ENCODE peak calls at places on chromosome 14, in five cellular contexts. X is GM23338, P is A549, Z is K562, S is GM12878. E is an unnamed sample.

GRCh38 chr14:34489324-34489723 is 27.3 kb upstream of the SPTSSA start:
- DNase-seq in X (no peak), P (no peak), Z (no peak), S (no peak), E (no peak)

GRCh38 chr14:96705422-96706092 is 91.6 kb upstream of the VRK1 start:
- DNase-seq in X (no peak), P (no peak), Z (no peak), S (no peak), E (no peak)

GRCh38 chr14:34596891-34597290 is 33.1 kb downstream of the SNX6 start:
- DNase-seq in X (no peak), P (no peak), Z (no peak), S (no peak), E (no peak)

GRCh38 chr14:83860757-83861156 is 1669.2 kb upstream of the FLRT2 start:
- DNase-seq in X (no peak), P (no peak), Z (no peak), S (no peak), E (no peak)

GRCh38 chr14:104882991-104883660 is 18.1 kb downstream of the CEP170B start:
- DNase-seq in X (no peak), P (no peak), Z (no peak), S (no peak), E (no peak)

GRCh38 chr14:58426819-58427288 is 477 bp downstream of the TIMM9 start:
- DNase-seq in X (peak), P (peak), Z (peak), S (no peak), E (peak)

GRCh38 chr14:21233457-21234076 is 35.7 kb downstream of the HNRNPC start:
- DNase-seq in X (peak), P (peak), Z (no peak), S (no peak), E (peak)

GRCh38 chr14:22200977-22201605 is 387.9 kb downstream of the DAD1 start:
- DNase-seq in X (peak), P (peak), Z (peak), S (peak), E (peak)

GRCh38 chr14:77598366-77599050 is 17.9 kb downstream of the SPTLC2 start:
- DNase-seq in X (no peak), P (no peak), Z (no peak), S (no peak), E (no peak)

GRCh38 chr14:75800792-75801191 is 139.7 kb downstream of the TTLL5 start:
- DNase-seq in X (peak), P (peak), Z (no peak), S (no peak), E (no peak)

GRCh38 chr14:72701610-72702009 is 192.3 kb downstream of the DPF3 start:
- DNase-seq in X (no peak), P (no peak), Z (no peak), S (no peak), E (no peak)

GRCh38 chr14:60327447-60328331 is 78.7 kb downstream of the PPM1A start:
- DNase-seq in X (peak), P (peak), Z (no peak), S (peak), E (no peak)

GRCh38 chr14:61866932-61867920 is 105.0 kb downstream of the SNAPC1 start:
- DNase-seq in X (no peak), P (peak), Z (no peak), S (peak), E (no peak)

GRCh38 chr14:51490205-51490604 is 161.5 kb upstream of the FRMD6 start:
- DNase-seq in X (no peak), P (peak), Z (no peak), S (no peak), E (no peak)

GRCh38 chr14:98175436-98175835 is 1096.6 kb downstream of the BCL11B start:
- DNase-seq in X (no peak), P (no peak), Z (no peak), S (no peak), E (no peak)

GRCh38 chr14:90453401-90453951 is 56.6 kb downstream of the CALM1 start:
- DNase-seq in X (no peak), P (no peak), Z (no peak), S (no peak), E (no peak)
- H3K4me3 ChIP-seq in X (peak), P (no peak), Z (no peak), S (no peak), E (no peak)

DNA sequence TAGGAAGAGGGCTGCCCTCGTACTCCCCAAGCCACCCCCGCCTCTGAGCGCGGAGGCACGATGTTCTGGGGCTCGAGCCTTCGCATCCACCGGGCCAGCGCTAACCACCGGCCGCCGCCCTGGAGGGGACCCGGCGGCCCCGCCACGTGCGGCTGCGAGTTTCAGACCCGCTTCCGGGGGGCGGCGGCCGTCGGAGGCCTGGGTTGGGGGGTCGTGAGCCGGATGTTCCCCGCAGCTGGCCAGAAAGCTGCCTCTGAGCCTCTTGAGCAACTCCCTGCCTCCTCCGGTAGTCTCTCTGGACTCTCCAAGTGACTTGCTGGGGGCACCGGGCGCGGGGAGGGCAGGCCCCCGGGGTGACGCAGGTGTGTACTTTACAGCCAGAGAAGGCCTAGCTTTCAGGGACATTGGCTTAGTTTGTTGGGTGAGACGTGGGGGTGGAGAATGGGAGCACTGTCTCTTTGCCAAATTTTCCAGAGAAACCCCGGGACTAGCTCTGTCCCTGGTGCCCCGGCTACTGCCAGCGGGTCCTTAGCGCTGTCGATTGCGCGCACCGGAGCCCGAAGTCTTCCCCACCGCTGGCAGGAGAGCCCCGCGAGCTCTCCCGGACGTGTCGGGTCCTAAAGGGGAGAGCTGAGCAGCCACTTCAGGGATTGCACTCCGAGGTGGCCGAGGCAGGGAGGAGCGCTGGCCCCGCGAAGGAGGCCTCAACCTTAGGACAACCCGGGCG is 15.6 kb downstream of the OTX2 start:
- DNase-seq in X (peak), P (no peak), Z (no peak), S (no peak), E (no peak)
- TF ChIP-seq JUNB in X (no peak), P (no peak), Z (no peak), S (no peak), E (no peak)

DNA sequence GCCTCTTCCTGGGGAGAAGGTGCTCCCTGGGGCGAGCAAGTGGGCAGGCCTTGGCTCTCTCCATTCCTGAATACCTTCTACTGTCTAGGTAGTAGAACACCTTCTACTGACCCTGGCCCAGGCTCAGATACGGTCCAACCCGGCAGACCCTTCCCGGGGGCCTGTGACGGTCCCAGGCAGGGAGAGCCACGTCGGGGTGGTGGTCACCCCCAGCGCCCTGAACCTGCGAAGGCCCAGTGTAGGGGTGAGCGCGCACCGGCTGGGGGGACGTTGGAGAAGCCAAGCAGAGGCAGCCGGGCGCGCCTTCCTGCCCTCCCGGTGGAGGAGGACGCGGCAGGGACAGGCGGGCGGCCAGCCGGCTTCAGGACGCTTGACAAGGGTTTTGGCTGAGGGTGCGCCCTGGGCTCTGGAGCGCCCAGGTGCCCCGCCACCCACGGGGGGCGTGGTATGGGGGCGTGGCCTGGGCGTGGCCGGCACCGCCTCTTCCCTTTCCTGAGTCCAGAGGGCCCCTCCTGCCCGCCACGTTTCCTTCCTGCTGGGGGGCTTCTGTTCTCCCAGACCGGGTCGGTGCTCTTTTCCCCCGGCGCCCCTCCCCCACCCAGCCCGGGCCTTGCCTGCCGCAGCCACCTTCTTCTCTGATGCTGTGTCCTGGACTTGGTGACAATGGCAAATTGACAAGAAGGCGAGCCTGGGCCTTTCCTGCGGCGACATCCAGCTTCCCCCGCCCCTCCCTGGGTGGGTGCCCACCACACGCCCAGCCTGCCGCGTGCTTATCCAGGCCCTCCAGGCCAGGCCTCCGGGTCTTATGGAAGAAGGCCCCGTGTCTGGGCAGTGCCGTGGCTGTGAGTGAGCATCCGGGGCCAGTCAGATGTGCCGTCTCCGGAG is 24.5 kb upstream of the PPP1R13B start:
- DNase-seq in X (peak), P (no peak), Z (peak), S (peak), E (no peak)
- H3K4me3 ChIP-seq in X (peak), P (peak), Z (peak), S (peak), E (no peak)

GRCh38 chr14:55277972-55278740 is 6.9 kb downstream of the FBXO34 start:
- DNase-seq in X (no peak), P (no peak), Z (no peak), S (no peak), E (no peak)
- TF ChIP-seq JUNB in X (no peak), P (no peak), Z (no peak), S (peak), E (no peak)

GRCh38 chr14:102922490-102923200 is at the start of gene AMN:
- DNase-seq in X (peak), P (peak), Z (peak), S (no peak), E (peak)

GRCh38 chr14:102923201-102923919 is 897 bp downstream of the AMN start:
- DNase-seq in X (peak), P (no peak), Z (no peak), S (no peak), E (peak)

GRCh38 chr14:102924632-102925588 is 2.4 kb downstream of the AMN start:
- DNase-seq in X (peak), P (no peak), Z (peak), S (no peak), E (no peak)

GRCh38 chr14:102925646-102926045 is 3.2 kb downstream of the AMN start:
- DNase-seq in X (no peak), P (no peak), Z (no peak), S (no peak), E (no peak)

GRCh38 chr14:102923920-102924486 is 1.5 kb downstream of the AMN start:
- DNase-seq in X (no peak), P (no peak), Z (no peak), S (no peak), E (no peak)
- H3K4me3 ChIP-seq in X (peak), P (no peak), Z (no peak), S (no peak), E (peak)

DNA sequence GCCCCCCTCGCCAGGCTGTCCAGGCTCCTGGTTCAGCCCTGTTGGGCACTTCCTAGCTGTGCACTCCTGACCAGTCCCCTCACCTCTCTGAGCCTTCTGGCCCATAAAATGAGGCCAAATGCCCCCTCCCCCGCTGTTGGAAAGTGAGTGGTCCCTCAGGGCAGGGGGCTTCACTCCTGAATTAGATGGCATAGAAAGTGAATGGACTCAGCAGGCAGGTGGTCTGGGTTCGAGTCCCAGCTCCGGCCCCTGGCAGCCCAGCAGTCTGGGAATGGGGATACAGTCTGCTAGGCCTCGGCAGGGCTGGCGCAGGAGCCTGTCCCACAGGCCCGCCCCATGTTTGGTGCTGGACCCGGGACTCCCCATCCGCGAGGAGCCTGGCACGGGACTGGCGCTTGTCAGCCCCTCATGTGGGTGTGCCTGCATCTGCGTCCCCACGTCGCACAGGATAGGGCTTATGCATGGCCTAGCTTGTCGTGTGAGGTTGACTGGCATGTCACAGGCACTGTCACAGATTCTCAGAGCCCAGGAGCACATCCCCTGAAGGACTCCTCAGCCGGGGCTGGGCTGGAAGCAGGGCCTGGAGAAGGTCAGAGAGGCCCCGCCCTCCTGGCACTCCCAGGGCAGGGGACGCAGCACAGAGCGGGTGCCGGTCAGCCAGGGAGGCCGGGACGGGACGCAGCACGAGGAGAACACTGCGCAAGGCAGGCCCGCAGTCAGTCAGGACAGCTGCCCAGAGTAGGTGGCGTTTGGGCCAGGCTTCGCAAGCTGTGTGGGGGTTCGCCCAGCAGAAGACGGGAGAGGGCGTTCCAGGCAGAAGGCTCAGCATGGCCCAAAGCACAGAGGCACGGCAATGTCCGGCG is 40.5 kb downstream of the DIO3 start:
- DNase-seq in X (peak), P (no peak), Z (no peak), S (no peak), E (no peak)
- TF ChIP-seq JUNB in X (no peak), P (no peak), Z (no peak), S (no peak), E (no peak)

GRCh38 chr14:64773577-64773976 is 69.4 kb downstream of the PLEKHG3 start:
- DNase-seq in X (no peak), P (no peak), Z (no peak), S (no peak), E (no peak)

GRCh38 chr14:64772394-64772950 is 68.2 kb downstream of the PLEKHG3 start:
- DNase-seq in X (peak), P (no peak), Z (no peak), S (no peak), E (peak)

GRCh38 chr14:64774272-64774671 is 70.0 kb downstream of the PLEKHG3 start:
- DNase-seq in X (no peak), P (no peak), Z (no peak), S (no peak), E (no peak)

GRCh38 chr14:64771161-64771560 is 66.9 kb downstream of the PLEKHG3 start:
- DNase-seq in X (no peak), P (no peak), Z (no peak), S (no peak), E (no peak)

GRCh38 chr14:64773046-64773445 is 68.8 kb downstream of the PLEKHG3 start:
- DNase-seq in X (no peak), P (no peak), Z (no peak), S (no peak), E (no peak)
- H3K4me3 ChIP-seq in X (no peak), P (no peak), Z (no peak), S (no peak), E (no peak)

DNA sequence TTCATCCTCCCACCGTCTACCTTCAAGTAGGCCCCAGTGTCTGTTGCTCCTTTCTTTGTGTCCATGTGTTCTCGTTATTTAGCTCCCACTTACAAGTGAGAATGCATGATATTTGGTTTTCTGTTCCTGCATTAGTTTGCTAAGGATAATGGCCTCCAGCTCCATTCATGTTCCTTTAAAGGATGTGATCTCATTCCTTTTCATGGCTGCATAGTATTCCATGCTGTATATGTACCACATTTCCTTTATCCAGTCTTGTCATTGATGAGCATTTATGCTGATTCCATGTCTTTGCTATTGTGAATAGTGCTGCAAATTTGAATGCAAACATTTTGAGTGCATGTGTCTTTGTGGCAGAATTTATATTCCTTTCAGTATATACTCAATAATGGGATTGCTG is 259.6 kb upstream of the PELI2 start:
- DNase-seq in X (no peak), P (no peak), Z (no peak), S (no peak), E (no peak)
- TF ChIP-seq JUNB in X (no peak), P (no peak), Z (no peak), S (no peak), E (no peak)

DNA sequence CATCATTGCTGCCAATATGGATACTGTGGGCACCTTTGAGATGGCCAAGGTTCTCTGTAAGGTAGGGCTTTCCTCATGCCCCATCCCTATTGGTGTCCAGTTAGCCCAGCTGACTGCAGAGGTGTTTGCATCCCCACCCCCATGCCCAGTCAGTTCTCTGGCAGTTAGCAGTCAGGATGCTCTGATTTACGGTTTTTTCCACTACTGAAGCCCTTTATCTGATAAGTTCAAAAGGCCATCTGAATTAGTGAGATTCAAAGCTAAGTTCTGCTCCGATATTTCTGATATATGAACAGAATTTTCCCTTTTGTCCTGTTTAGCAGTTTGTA is 773 bp downstream of the GMPR2 start:
- DNase-seq in X (no peak), P (peak), Z (no peak), S (no peak), E (peak)
- H3K4me3 ChIP-seq in X (peak), P (peak), Z (peak), S (peak), E (peak)

E was measured in HepG2.